ENCODE peak calls at places on chromosome 20, in four cellular contexts. U is hepatocyte, D is HCT116, K is GM23248. P is an unnamed sample.
A peak's percentile ranks its signal among the peaks of the same experiment; 100 is the strongest.

GRCh38 chr20:16551601-16552419 is 21.4 kb downstream of the KIF16B start:
- DNase-seq in U (no peak), D (no peak), K (no peak), P (no peak)

GRCh38 chr20:13261460-13262301 is 40.6 kb downstream of the ISM1 start:
- DNase-seq in U (peak; percentile 63), D (peak; percentile 26), K (peak; percentile 72), P (peak; percentile 54)

GRCh38 chr20:18916886-18917785 is 103.6 kb downstream of the SCP2D1 start:
- DNase-seq in U (no peak), D (no peak), K (no peak), P (no peak)

GRCh38 chr20:53130819-53131218 is 158.7 kb downstream of the TSHZ2 start:
- DNase-seq in U (no peak), D (no peak), K (peak; percentile 64), P (no peak)

GRCh38 chr20:45096781-45097180 is 4.1 kb downstream of the KCNS1 start:
- DNase-seq in U (no peak), D (no peak), K (no peak), P (no peak)

GRCh38 chr20:36886859-36887778 is 11.2 kb downstream of the TLDC2 start:
- DNase-seq in U (peak; percentile 90), D (peak; percentile 59), K (peak; percentile 84), P (peak; percentile 82)

GRCh38 chr20:1267161-1267560 is 1.1 kb downstream of the SNPH start:
- DNase-seq in U (no peak), D (no peak), K (peak; percentile 20), P (no peak)

GRCh38 chr20:41632896-41633295 is 14.7 kb upstream of the CHD6 start:
- DNase-seq in U (no peak), D (no peak), K (peak; percentile 74), P (no peak)

GRCh38 chr20:36745234-36745926 is 510 bp downstream of the NDRG3 start:
- DNase-seq in U (no peak), D (no peak), K (peak; percentile 45), P (peak; percentile 33)

GRCh38 chr20:37741560-37741959 is 47.7 kb downstream of the CTNNBL1 start:
- DNase-seq in U (no peak), D (no peak), K (no peak), P (no peak)

GRCh38 chr20:9139106-9139808 is 70.4 kb downstream of the PLCB4 start:
- DNase-seq in U (no peak), D (no peak), K (no peak), P (no peak)

GRCh38 chr20:59318201-59318790 is 17.9 kb downstream of the EDN3 start:
- DNase-seq in U (no peak), D (no peak), K (no peak), P (no peak)
- H3K4me2 ChIP-seq in U (no peak overlapping the region), D (no peak overlapping the region), K (no peak overlapping the region), P (no peak overlapping the region)

DNA sequence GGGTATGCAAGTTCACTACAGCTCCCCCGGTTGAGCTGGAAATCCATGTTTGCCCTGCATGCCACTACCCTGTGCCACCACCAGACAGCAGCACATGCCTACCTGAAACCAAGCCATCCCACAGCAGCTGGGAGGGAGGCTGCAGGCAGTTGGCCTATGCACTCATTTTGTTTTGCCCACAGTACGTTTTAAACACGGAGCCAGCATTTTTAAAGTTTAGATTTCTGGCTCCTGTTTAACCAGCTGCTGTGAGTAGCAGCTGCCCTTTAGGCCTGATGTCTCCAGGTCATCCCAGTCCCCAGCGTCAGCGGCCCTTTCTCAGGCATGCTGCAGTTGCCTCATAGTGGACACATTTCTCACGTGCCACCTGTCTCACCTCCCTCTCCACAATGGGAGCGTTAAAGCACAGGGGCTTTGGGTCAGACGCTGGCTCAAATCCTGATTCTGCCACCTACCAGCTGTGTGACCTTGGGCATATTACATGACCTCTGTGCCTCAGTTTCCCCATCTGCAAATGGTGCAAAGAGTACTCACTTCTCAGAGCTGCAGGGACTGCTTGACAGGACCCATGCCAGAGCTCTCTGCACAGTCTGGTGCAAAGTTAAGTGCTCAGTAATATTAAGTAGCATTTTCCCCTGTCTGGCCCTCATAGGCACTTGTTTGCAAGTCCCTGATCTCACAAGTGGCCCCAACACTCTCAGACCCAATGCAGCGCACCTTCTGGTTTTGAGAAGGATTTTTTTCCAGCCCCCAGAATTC is 8.2 kb upstream of the UBE2V1 start:
- DNase-seq in U (peak; percentile 61), D (peak; percentile 56), K (peak; percentile 78), P (peak; percentile 70)
- TF ChIP-seq EZH2phosphoT487 in U (no peak), D (no peak), K (no peak), P (no peak)

GRCh38 chr20:63081831-63082230 is 75.1 kb upstream of the BHLHE23 start:
- DNase-seq in U (no peak), D (no peak), K (no peak), P (no peak)

GRCh38 chr20:63083831-63084562 is 77.2 kb upstream of the BHLHE23 start:
- DNase-seq in U (no peak), D (no peak), K (no peak), P (no peak)

GRCh38 chr20:63082939-63083735 is 76.4 kb upstream of the BHLHE23 start:
- DNase-seq in U (no peak), D (no peak), K (no peak), P (no peak)

GRCh38 chr20:63081351-63081750 is 74.6 kb upstream of the BHLHE23 start:
- DNase-seq in U (no peak), D (no peak), K (no peak), P (no peak)

GRCh38 chr20:63082308-63082938 is 75.7 kb upstream of the BHLHE23 start:
- DNase-seq in U (peak; percentile 73), D (no peak), K (peak; percentile 66), P (peak; percentile 30)
- TF ChIP-seq EZH2 in U (no peak), D (no peak), K (no peak), P (no peak)

GRCh38 chr20:24236204-24236603 is 233.2 kb upstream of the SYNDIG1 start:
- DNase-seq in U (no peak), D (no peak), K (no peak), P (no peak)

GRCh38 chr20:24235224-24235735 is 234.1 kb upstream of the SYNDIG1 start:
- DNase-seq in U (no peak), D (no peak), K (no peak), P (no peak)

GRCh38 chr20:24241466-24241865 is 228.0 kb upstream of the SYNDIG1 start:
- DNase-seq in U (no peak), D (no peak), K (no peak), P (no peak)

GRCh38 chr20:24236963-24237362 is 232.5 kb upstream of the SYNDIG1 start:
- DNase-seq in U (no peak), D (no peak), K (no peak), P (no peak)

GRCh38 chr20:24235740-24236139 is 233.7 kb upstream of the SYNDIG1 start:
- DNase-seq in U (no peak), D (no peak), K (no peak), P (no peak)
- H3K4me2 ChIP-seq in U (no peak overlapping the region), D (no peak overlapping the region), K (no peak overlapping the region), P (no peak overlapping the region)

GRCh38 chr20:61350500-61351250 is 98.6 kb downstream of the CDH4 start:
- DNase-seq in U (no peak), D (no peak), K (no peak), P (no peak)

GRCh38 chr20:61346996-61347906 is 95.2 kb downstream of the CDH4 start:
- DNase-seq in U (no peak), D (no peak), K (no peak), P (no peak)

GRCh38 chr20:61349447-61350165 is 97.5 kb downstream of the CDH4 start:
- DNase-seq in U (no peak), D (no peak), K (no peak), P (no peak)

GRCh38 chr20:61343934-61344333 is 91.9 kb downstream of the CDH4 start:
- DNase-seq in U (no peak), D (no peak), K (no peak), P (no peak)

GRCh38 chr20:61345656-61346055 is 93.6 kb downstream of the CDH4 start:
- DNase-seq in U (no peak), D (no peak), K (no peak), P (no peak)
- TF ChIP-seq EZH2phosphoT487 in U (no peak), D (no peak), K (no peak), P (no peak)

DNA sequence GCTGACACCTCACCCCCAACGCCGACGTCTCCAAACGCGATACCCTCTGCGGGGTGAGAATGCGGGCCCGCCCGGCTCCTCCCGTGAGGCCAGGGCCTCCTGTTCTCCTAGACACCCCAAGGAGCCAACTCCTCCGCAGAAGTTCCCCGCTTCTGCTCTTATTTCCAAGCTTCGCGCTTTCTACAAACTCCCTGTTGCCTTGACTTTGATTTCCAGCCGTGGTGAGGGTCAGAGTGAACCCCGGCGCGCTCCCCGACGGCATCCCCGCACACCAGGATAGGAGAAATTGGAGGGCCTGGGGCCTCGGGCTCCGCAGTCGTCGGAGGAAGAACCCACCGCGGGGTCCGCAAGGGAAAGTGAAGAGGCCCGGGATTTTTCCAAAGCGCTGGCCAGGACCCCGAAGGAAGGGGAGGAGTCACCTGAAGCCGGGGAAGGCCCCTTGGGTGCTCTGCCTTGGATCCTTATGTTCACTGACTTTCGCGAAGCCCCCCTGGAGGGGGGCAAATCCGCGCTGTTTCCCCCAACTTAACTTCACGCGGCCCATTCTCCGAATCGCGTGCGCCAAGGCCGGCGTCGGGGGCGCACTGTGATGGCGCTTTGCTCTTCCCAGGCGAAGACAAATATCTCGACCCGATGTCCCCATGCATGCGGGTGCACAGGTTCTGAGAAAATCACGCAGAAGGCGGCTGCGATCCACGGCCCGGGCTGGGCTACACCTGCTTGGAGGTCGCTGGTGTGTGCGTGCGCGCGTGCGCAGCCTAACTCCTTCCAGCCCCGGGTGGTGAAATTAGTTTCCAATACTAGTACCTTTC is 3.0 kb upstream of the INSM1 start:
- DNase-seq in U (no peak), D (no peak), K (no peak), P (no peak)
- TF ChIP-seq EZH2 in U (peak; percentile 56), D (no peak), K (no peak), P (no peak)

GRCh38 chr20:25176184-25176583 is 19.3 kb upstream of the ENTPD6 start:
- DNase-seq in U (no peak), D (no peak), K (no peak), P (no peak)

GRCh38 chr20:25178563-25179438 is 16.7 kb upstream of the ENTPD6 start:
- DNase-seq in U (peak; percentile 62), D (peak; percentile 61), K (peak; percentile 92), P (peak; percentile 48)

GRCh38 chr20:25173886-25174308 is 21.6 kb upstream of the ENTPD6 start:
- DNase-seq in U (no peak), D (no peak), K (no peak), P (no peak)

GRCh38 chr20:25179439-25180089 is 15.9 kb upstream of the ENTPD6 start:
- DNase-seq in U (no peak), D (no peak), K (no peak), P (no peak)

GRCh38 chr20:25177890-25178321 is 17.6 kb upstream of the ENTPD6 start:
- DNase-seq in U (no peak), D (no peak), K (no peak), P (no peak)
- H3K4me2 ChIP-seq in U (no peak overlapping the region), D (no peak overlapping the region), K (no peak overlapping the region), P (no peak overlapping the region)

DNA sequence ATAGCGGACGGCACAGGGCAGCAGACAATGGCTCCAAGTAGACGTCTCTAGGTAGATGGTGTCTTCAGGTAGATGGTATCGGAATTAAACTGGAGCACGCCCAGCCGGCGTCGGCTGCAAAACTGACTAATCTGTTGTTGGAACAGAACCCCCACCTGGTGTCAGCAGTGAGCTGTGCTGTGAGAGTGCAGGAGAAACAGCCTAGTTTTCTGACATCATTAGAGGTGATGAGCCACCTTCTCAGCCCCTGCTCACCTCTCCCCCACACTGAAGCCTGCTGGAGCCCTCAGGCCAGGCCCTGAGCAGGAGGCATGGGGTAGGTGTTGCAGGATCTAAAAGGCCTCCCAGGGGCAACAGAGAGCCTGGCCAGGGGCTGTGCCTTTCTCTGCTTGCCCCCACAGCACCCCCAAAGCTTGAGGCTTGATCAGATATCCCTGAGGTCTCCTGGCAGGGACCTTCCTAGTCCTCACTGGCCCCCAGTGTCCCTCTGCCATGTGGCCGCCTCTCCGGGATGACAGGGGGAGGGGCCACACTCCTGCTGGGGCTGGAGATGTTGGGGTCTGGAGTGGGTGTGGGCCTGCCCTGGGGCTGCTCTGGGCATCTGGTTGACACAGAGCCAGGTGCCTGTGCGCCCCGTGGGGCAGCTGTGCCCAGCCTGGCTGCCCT is 6.9 kb upstream of the HELZ2 start:
- DNase-seq in U (peak; percentile 58), D (peak; percentile 52), K (peak; percentile 49), P (peak; percentile 56)
- TF ChIP-seq EZH2phosphoT487 in U (no peak), D (no peak), K (no peak), P (no peak)